ENCODE peak calls at places on chromosomes 2 and 18, in four cellular contexts. H, F, M and V are unnamed samples.

GRCh38 chr2:236168110-236169067 is at the start of gene GBX2:
- DNase-seq in H (peak; percentile 86), F (peak; percentile 50), M (no peak), V (peak; percentile 83)

GRCh38 chr2:61771904-61772845 is 81.7 kb downstream of the FAM161A start:
- DNase-seq in H (no peak), F (no peak), M (no peak), V (no peak)

GRCh38 chr2:64063924-64064331 is 44.7 kb upstream of the VPS54 start:
- DNase-seq in H (no peak), F (peak; percentile 94), M (no peak), V (no peak)

GRCh38 chr2:67255933-67256615 is 141.1 kb upstream of the ETAA1 start:
- DNase-seq in H (no peak), F (peak; percentile 49), M (peak; percentile 84), V (no peak)

GRCh38 chr2:174243812-174244211 is 4.5 kb downstream of the OLA1 start:
- DNase-seq in H (no peak), F (no peak), M (no peak), V (no peak)

GRCh38 chr2:45046786-45047185 is 37.5 kb upstream of the SIX2 start:
- DNase-seq in H (no peak), F (peak; percentile 53), M (no peak), V (no peak)

GRCh38 chr2:206083602-206084467 is 2.1 kb downstream of the INO80D start:
- DNase-seq in H (no peak), F (peak; percentile 4), M (peak; percentile 35), V (no peak)

GRCh38 chr2:106316937-106317336 is 122.8 kb upstream of the UXS1 start:
- DNase-seq in H (no peak), F (no peak), M (no peak), V (no peak)

GRCh38 chr2:162435676-162436075 is 91.7 kb downstream of the GCA start:
- DNase-seq in H (no peak), F (no peak), M (peak; percentile 23), V (no peak)

DNA sequence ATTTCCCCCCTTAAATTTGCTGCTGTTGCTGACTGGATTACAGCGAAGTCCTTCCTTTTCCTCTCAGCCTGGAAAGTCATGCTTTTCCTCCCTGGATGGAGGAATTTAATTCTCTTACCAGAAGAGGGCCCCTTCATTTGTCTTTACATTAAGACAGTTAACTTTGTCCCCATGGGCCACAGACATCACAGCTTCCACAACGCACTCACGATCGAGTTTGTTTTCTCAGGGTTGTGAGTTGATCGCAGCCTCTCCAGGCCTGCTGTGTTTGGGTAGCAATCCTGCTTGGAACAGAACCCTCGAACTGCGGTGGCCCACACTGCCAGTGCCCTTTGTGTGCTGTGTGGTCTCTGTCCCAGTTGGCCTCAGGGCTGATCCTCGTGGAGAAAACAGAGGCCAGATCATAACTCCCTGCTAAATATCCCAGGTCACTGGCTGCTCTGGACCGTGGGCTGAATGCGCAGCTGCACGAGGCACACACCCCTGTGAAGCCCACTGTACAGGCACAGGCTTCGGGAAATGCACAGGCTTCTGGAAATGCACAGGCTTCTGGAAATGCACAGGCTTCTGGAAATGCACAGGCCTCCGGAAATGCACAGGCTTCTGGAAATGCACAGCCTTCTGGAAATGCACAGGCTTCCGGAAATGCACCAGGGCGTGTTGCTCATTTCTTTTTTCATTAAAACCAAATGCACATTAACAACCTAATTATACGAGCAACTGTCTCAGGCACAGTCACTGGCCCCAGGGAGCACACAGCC is 2.2 kb upstream of the PDIA6 start:
- DNase-seq in H (no peak), F (no peak), M (no peak), V (no peak)
- TF ChIP-seq CTCF in H (no peak), F (no peak), M (no peak), V (peak; percentile 14)

GRCh38 chr2:75716406-75716805 is 5.7 kb upstream of the GCFC2 start:
- DNase-seq in H (no peak), F (peak; percentile 29), M (no peak), V (no peak)
- TF ChIP-seq CTCF in H (no peak), F (no peak), M (no peak), V (no peak)

DNA sequence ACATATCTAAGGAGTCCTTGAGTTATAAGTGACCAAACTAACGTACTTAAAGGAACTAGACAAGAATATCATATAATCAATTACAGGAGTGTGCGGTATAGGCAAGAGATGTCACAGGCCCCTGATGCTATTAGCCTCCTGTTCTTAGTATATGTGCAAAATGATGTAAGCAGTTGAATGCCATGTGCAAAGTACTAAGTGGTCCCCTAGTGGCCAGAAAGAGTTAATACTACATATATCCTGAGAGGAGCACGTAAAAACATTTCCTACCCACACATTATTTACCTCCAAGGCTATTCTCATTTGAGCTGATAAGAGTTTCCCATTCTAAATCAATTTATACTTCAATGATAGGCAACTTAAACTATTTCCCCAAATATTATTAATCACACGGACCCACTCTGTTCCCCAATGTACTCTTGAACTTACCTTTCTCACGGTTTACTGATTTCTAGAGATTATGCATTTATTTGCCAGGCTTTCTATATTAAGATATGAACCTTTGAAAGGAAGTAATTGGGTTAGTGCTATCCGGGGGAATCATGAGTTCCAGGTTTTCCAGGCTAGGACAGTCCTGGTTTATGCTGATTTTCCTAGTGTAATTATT is 158.0 kb upstream of the KLHL14 start:
- DNase-seq in H (no peak), F (peak; percentile 68), M (peak; percentile 39), V (no peak)
- TF ChIP-seq CTCF in H (no peak), F (peak; percentile 65), M (peak; percentile 61), V (peak; percentile 80)

GRCh38 chr2:187174582-187174981 is 273.5 kb downstream of the CALCRL start:
- DNase-seq in H (no peak), F (peak; percentile 8), M (no peak), V (no peak)
- TF ChIP-seq CTCF in H (no peak), F (peak; percentile 52), M (peak; percentile 34), V (peak; percentile 61)

GRCh38 chr2:199488772-199489400 is 31.1 kb upstream of the SATB2 start:
- DNase-seq in H (no peak), F (peak; percentile 66), M (peak; percentile 77), V (no peak)
- TF ChIP-seq CTCF in H (peak; percentile 40), F (peak; percentile 89), M (peak; percentile 72), V (peak; percentile 83)

GRCh38 chr2:219280682-219281081 is 1.5 kb downstream of the DNAJB2 start:
- DNase-seq in H (no peak), F (no peak), M (no peak), V (no peak)

GRCh38 chr2:219279916-219280516 is 850 bp downstream of the DNAJB2 start:
- DNase-seq in H (no peak), F (no peak), M (no peak), V (no peak)

GRCh38 chr2:219277703-219278654 is 1.2 kb upstream of the DNAJB2 start:
- DNase-seq in H (peak; percentile 89), F (peak; percentile 84), M (peak; percentile 81), V (peak; percentile 84)

GRCh38 chr2:219278655-219279150 is 463 bp upstream of the DNAJB2 start:
- DNase-seq in H (no peak), F (no peak), M (no peak), V (no peak)

GRCh38 chr2:219279151-219279915 is at the start of gene DNAJB2:
- DNase-seq in H (peak; percentile 98), F (peak; percentile 100), M (peak; percentile 97), V (peak; percentile 97)
- TF ChIP-seq CTCF in H (no peak), F (no peak), M (no peak), V (peak; percentile 23)

DNA sequence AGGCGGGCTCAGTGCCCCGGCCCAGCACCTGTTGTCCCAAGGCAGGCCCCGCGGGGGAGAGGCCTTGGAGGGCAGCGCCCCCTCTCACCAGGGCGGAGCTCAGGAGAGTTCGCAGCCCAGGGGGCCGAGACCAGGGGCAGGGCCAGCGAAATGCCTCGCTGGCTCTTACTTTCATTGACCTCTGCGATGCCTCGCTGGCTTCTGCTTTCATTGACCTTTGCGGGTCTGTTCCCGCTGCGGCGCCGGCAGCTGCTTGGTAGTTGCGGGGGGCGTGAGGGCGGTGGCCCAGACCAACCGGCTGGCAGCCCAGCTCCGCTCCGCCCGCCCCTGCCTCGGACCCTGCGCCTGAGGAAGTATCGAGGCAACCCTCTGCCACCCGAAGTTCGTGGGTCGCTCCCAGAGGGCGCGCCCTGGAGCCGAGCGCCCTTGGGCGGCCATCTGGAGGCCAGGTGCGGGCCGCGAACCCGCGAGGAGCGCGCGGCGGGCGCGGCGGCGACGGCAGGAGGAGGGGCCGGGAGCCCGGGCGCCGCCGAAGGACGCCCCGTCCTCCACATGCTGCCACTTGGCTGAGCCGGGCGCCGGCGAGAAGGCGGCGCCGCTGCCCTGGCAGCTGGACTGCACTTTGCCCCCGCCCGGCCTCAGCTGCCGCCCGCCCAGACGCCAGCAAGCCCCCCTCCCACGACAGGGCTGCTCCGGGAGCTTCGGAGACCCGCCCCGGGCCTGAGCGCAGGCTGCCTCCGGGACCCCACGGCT is 118.0 kb upstream of the MSTN start:
- DNase-seq in H (peak; percentile 90), F (peak; percentile 17), M (no peak), V (peak; percentile 74)
- TF ChIP-seq CTCF in H (no peak), F (peak; percentile 15), M (no peak), V (peak; percentile 66)

GRCh38 chr2:14826518-14826917 is 194.0 kb downstream of the LRATD1 start:
- DNase-seq in H (no peak), F (no peak), M (peak; percentile 19), V (no peak)

GRCh38 chr2:14827226-14828023 is 194.9 kb downstream of the LRATD1 start:
- DNase-seq in H (no peak), F (no peak), M (no peak), V (no peak)

GRCh38 chr2:14828223-14828622 is 195.7 kb downstream of the LRATD1 start:
- DNase-seq in H (no peak), F (no peak), M (no peak), V (no peak)

GRCh38 chr2:14831458-14831857 is 198.9 kb downstream of the LRATD1 start:
- DNase-seq in H (no peak), F (no peak), M (no peak), V (no peak)
- TF ChIP-seq CTCF in H (no peak), F (no peak), M (peak; percentile 16), V (peak; percentile 29)